ENCODE peak calls at places on chromosomes 16 and 17, in ten cellular contexts. One of them, this sample, is unnamed.

GRCh38 chr16:66996324-66996982 is 8.1 kb downstream of the CES4A start:
- DNase-seq in stomach: peak; percentile 49
- DNase-seq in heart left ventricle: peak; percentile 73
- DNase-seq in transverse colon: no peak
- DNase-seq in prostate gland: peak; percentile 81
- DNase-seq in gastrocnemius medialis: peak; percentile 92
- DNase-seq in esophagus squamous epithelium: no peak
- DNase-seq in Peyer's patch: peak; percentile 63
- DNase-seq in adrenal gland: peak; percentile 52
- DNase-seq in tibial nerve: peak; percentile 78
- DNase-seq in this sample: peak; percentile 54

GRCh38 chr16:67481561-67482259 is 753 bp upstream of the ATP6V0D1 start:
- DNase-seq in stomach: peak; percentile 56
- DNase-seq in heart left ventricle: peak; percentile 60
- DNase-seq in transverse colon: peak; percentile 70
- DNase-seq in prostate gland: no peak
- DNase-seq in gastrocnemius medialis: no peak
- DNase-seq in esophagus squamous epithelium: no peak
- DNase-seq in Peyer's patch: peak; percentile 79
- DNase-seq in adrenal gland: peak; percentile 75
- DNase-seq in tibial nerve: no peak
- DNase-seq in this sample: peak; percentile 59

GRCh38 chr16:54930034-54930938 is at the start of gene IRX5:
- DNase-seq in stomach: peak; percentile 92
- DNase-seq in heart left ventricle: peak; percentile 95
- DNase-seq in transverse colon: peak; percentile 65
- DNase-seq in prostate gland: peak; percentile 96
- DNase-seq in gastrocnemius medialis: peak; percentile 57
- DNase-seq in esophagus squamous epithelium: no peak
- DNase-seq in Peyer's patch: peak; percentile 65
- DNase-seq in adrenal gland: peak; percentile 84
- DNase-seq in tibial nerve: peak; percentile 40
- DNase-seq in this sample: peak; percentile 84

GRCh38 chr17:81684442-81684911 is 666 bp downstream of the HGS start:
- DNase-seq in stomach: no peak
- DNase-seq in heart left ventricle: peak; percentile 57
- DNase-seq in transverse colon: peak; percentile 25
- DNase-seq in prostate gland: no peak
- DNase-seq in gastrocnemius medialis: no peak
- DNase-seq in esophagus squamous epithelium: no peak
- DNase-seq in Peyer's patch: no peak
- DNase-seq in adrenal gland: no peak
- DNase-seq in tibial nerve: no peak
- DNase-seq in this sample: no peak

GRCh38 chr17:80785477-80786178 is 206.0 kb upstream of the CHMP6 start:
- DNase-seq in stomach: no peak
- DNase-seq in heart left ventricle: no peak
- DNase-seq in transverse colon: no peak
- DNase-seq in prostate gland: no peak
- DNase-seq in gastrocnemius medialis: no peak
- DNase-seq in esophagus squamous epithelium: no peak
- DNase-seq in Peyer's patch: no peak
- DNase-seq in adrenal gland: no peak
- DNase-seq in tibial nerve: no peak
- DNase-seq in this sample: no peak

GRCh38 chr16:30185683-30186421 is 2.5 kb downstream of the CORO1A start:
- DNase-seq in stomach: peak; percentile 63
- DNase-seq in heart left ventricle: peak; percentile 54
- DNase-seq in transverse colon: peak; percentile 73
- DNase-seq in prostate gland: no peak
- DNase-seq in gastrocnemius medialis: no peak
- DNase-seq in esophagus squamous epithelium: no peak
- DNase-seq in Peyer's patch: peak; percentile 94
- DNase-seq in adrenal gland: peak; percentile 35
- DNase-seq in tibial nerve: no peak
- DNase-seq in this sample: peak; percentile 30

GRCh38 chr17:31413871-31414589 is 22.6 kb downstream of the RAB11FIP4 start:
- DNase-seq in stomach: no peak
- DNase-seq in heart left ventricle: peak; percentile 62
- DNase-seq in transverse colon: no peak
- DNase-seq in prostate gland: no peak
- DNase-seq in gastrocnemius medialis: no peak
- DNase-seq in esophagus squamous epithelium: no peak
- DNase-seq in Peyer's patch: no peak
- DNase-seq in adrenal gland: no peak
- DNase-seq in tibial nerve: no peak
- DNase-seq in this sample: no peak

GRCh38 chr16:70651524-70651923 is 5.2 kb downstream of the IL34 start:
- DNase-seq in stomach: no peak
- DNase-seq in heart left ventricle: no peak
- DNase-seq in transverse colon: no peak
- DNase-seq in prostate gland: no peak
- DNase-seq in gastrocnemius medialis: no peak
- DNase-seq in esophagus squamous epithelium: no peak
- DNase-seq in Peyer's patch: no peak
- DNase-seq in adrenal gland: no peak
- DNase-seq in tibial nerve: no peak
- DNase-seq in this sample: no peak

GRCh38 chr16:28843766-28844165 is 2.4 kb downstream of the TUFM start:
- DNase-seq in stomach: no peak
- DNase-seq in heart left ventricle: no peak
- DNase-seq in transverse colon: no peak
- DNase-seq in prostate gland: no peak
- DNase-seq in gastrocnemius medialis: no peak
- DNase-seq in esophagus squamous epithelium: no peak
- DNase-seq in Peyer's patch: no peak
- DNase-seq in adrenal gland: no peak
- DNase-seq in tibial nerve: no peak
- DNase-seq in this sample: no peak

GRCh38 chr17:29451338-29451737 is 61.2 kb downstream of the TAOK1 start:
- DNase-seq in stomach: no peak
- DNase-seq in heart left ventricle: no peak
- DNase-seq in transverse colon: no peak
- DNase-seq in prostate gland: no peak
- DNase-seq in gastrocnemius medialis: no peak
- DNase-seq in esophagus squamous epithelium: no peak
- DNase-seq in Peyer's patch: no peak
- DNase-seq in adrenal gland: no peak
- DNase-seq in tibial nerve: no peak
- DNase-seq in this sample: no peak

GRCh38 chr17:50199651-50200446 is 1.6 kb downstream of the COL1A1 start:
- DNase-seq in stomach: peak; percentile 95
- DNase-seq in heart left ventricle: peak; percentile 90
- DNase-seq in transverse colon: peak; percentile 91
- DNase-seq in prostate gland: peak; percentile 95
- DNase-seq in gastrocnemius medialis: peak; percentile 63
- DNase-seq in esophagus squamous epithelium: peak; percentile 41
- DNase-seq in Peyer's patch: peak; percentile 90
- DNase-seq in adrenal gland: peak; percentile 82
- DNase-seq in tibial nerve: peak; percentile 90
- DNase-seq in this sample: peak; percentile 98
- TF ChIP-seq POLR2A in stomach: no peak
- TF ChIP-seq POLR2A in heart left ventricle: no peak
- TF ChIP-seq POLR2A in transverse colon: no peak
- TF ChIP-seq POLR2A in prostate gland: peak; percentile 65
- TF ChIP-seq POLR2A in gastrocnemius medialis: no peak
- TF ChIP-seq POLR2A in esophagus squamous epithelium: no peak
- TF ChIP-seq POLR2A in Peyer's patch: no peak
- TF ChIP-seq POLR2A in adrenal gland: no peak
- TF ChIP-seq POLR2A in tibial nerve: no peak
- TF ChIP-seq POLR2A in this sample: no peak

GRCh38 chr16:89313583-89313982 is 96.1 kb downstream of the ZNF778 start:
- DNase-seq in stomach: no peak
- DNase-seq in heart left ventricle: no peak
- DNase-seq in transverse colon: no peak
- DNase-seq in prostate gland: no peak
- DNase-seq in gastrocnemius medialis: no peak
- DNase-seq in esophagus squamous epithelium: no peak
- DNase-seq in Peyer's patch: no peak
- DNase-seq in adrenal gland: no peak
- DNase-seq in tibial nerve: no peak
- DNase-seq in this sample: no peak
- H3K4me1 ChIP-seq in stomach: peaks cover 62% of the 10 kb centered on the region
- H3K4me1 ChIP-seq in heart left ventricle: peaks cover 44% of the 10 kb centered on the region
- H3K4me1 ChIP-seq in transverse colon: peaks cover 53% of the 10 kb centered on the region
- H3K4me1 ChIP-seq in prostate gland: peaks cover 8% of the 10 kb centered on the region
- H3K4me1 ChIP-seq in gastrocnemius medialis: peaks cover 76% of the 10 kb centered on the region
- H3K4me1 ChIP-seq in esophagus squamous epithelium: peaks cover 46% of the 10 kb centered on the region
- H3K4me1 ChIP-seq in Peyer's patch: peaks cover 70% of the 10 kb centered on the region
- H3K4me1 ChIP-seq in adrenal gland: peaks cover 22% of the 10 kb centered on the region
- H3K4me1 ChIP-seq in tibial nerve: peaks cover 65% of the 10 kb centered on the region
- H3K4me1 ChIP-seq in this sample: peaks cover 11% of the 10 kb centered on the region

DNA sequence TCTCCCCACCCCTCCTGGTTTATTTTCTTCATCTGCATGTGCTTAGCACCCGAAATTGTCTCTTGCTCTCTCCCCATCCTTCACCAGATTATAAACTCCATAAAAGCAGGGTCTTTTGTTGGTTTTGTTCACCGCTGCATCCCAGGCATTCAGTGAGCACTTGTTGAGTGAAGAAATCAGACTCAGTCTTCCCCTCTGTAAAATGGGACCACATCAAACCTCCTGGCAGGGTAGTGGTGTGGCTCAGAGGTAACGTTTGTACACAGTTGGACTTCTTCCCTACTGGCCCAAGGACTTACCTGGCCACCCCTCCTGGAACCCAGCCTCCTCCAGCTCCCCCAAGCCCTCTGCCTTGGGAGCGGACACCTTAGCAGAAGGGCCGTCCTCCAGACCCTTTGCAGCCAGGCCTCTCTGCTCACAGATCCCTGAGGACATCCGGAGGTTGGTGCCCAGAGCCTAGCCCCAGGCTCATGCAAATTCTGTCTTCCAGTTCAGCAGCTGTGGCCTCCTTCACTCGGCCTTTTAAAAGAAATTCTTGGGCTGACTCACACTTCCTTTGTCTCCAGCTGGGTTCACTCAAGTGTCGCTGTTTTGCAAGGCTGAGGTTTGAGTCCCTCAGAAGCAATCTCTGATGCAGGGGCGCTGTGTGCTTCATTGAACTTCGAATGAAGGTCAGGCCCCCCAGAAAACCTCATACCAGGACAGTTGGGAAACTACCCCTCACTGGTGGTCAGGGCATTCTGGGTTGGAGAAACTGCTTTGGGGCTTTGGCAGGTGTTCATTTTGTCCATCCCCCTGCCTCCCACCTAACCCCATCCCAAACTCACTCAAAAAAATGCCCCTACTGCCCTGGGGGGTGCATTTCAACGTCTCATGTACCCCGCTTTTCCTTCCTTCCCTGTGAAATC is 16.8 kb upstream of the RMI2 start:
- DNase-seq in stomach: peak; percentile 62
- DNase-seq in heart left ventricle: peak; percentile 84
- DNase-seq in transverse colon: peak; percentile 75
- DNase-seq in prostate gland: no peak
- DNase-seq in gastrocnemius medialis: no peak
- DNase-seq in esophagus squamous epithelium: peak; percentile 44
- DNase-seq in Peyer's patch: peak; percentile 92
- DNase-seq in adrenal gland: peak; percentile 78
- DNase-seq in tibial nerve: no peak
- DNase-seq in this sample: peak; percentile 80
- TF ChIP-seq POLR2A in stomach: no peak
- TF ChIP-seq POLR2A in heart left ventricle: no peak
- TF ChIP-seq POLR2A in transverse colon: no peak
- TF ChIP-seq POLR2A in prostate gland: no peak
- TF ChIP-seq POLR2A in gastrocnemius medialis: no peak
- TF ChIP-seq POLR2A in esophagus squamous epithelium: no peak
- TF ChIP-seq POLR2A in Peyer's patch: no peak
- TF ChIP-seq POLR2A in adrenal gland: no peak
- TF ChIP-seq POLR2A in tibial nerve: no peak
- TF ChIP-seq POLR2A in this sample: no peak

GRCh38 chr17:17696871-17697633 is 15.8 kb downstream of the RAI1 start:
- DNase-seq in stomach: peak; percentile 54
- DNase-seq in heart left ventricle: no peak
- DNase-seq in transverse colon: no peak
- DNase-seq in prostate gland: peak; percentile 74
- DNase-seq in gastrocnemius medialis: no peak
- DNase-seq in esophagus squamous epithelium: no peak
- DNase-seq in Peyer's patch: no peak
- DNase-seq in adrenal gland: no peak
- DNase-seq in tibial nerve: no peak
- DNase-seq in this sample: no peak

GRCh38 chr17:17698371-17698770 is 17.1 kb downstream of the RAI1 start:
- DNase-seq in stomach: no peak
- DNase-seq in heart left ventricle: no peak
- DNase-seq in transverse colon: no peak
- DNase-seq in prostate gland: no peak
- DNase-seq in gastrocnemius medialis: no peak
- DNase-seq in esophagus squamous epithelium: no peak
- DNase-seq in Peyer's patch: no peak
- DNase-seq in adrenal gland: no peak
- DNase-seq in tibial nerve: no peak
- DNase-seq in this sample: no peak

GRCh38 chr17:17700251-17700969 is 19.2 kb downstream of the RAI1 start:
- DNase-seq in stomach: peak; percentile 47
- DNase-seq in heart left ventricle: no peak
- DNase-seq in transverse colon: peak; percentile 52
- DNase-seq in prostate gland: no peak
- DNase-seq in gastrocnemius medialis: no peak
- DNase-seq in esophagus squamous epithelium: no peak
- DNase-seq in Peyer's patch: no peak
- DNase-seq in adrenal gland: no peak
- DNase-seq in tibial nerve: no peak
- DNase-seq in this sample: no peak

GRCh38 chr17:17701112-17701511 is 19.9 kb downstream of the RAI1 start:
- DNase-seq in stomach: no peak
- DNase-seq in heart left ventricle: no peak
- DNase-seq in transverse colon: no peak
- DNase-seq in prostate gland: no peak
- DNase-seq in gastrocnemius medialis: no peak
- DNase-seq in esophagus squamous epithelium: no peak
- DNase-seq in Peyer's patch: no peak
- DNase-seq in adrenal gland: no peak
- DNase-seq in tibial nerve: no peak
- DNase-seq in this sample: no peak

DNA sequence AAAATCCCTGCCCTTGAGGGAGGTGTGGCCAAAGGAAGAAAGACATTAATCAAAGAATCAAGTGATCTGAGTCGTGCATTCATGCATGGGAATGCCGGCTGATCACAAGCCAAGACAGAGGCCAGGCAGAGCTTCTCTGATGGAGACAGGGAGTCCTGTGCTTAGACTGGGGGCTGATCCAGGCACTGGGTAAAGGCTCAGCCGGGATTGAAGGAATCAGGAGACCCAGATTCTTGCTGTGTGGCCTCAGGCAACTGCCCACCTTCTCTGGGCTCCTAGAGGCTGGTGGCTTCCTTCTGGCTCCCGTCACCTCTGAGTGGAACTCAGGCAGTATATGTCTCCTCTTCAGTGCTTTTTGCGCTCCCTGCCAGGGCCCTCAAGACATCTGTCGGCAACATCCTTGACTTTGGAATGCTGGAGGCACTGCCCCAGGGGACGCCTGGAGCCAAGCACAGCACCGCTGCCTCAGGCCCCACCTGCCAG is 17.7 kb downstream of the RAI1 start:
- DNase-seq in stomach: no peak
- DNase-seq in heart left ventricle: no peak
- DNase-seq in transverse colon: no peak
- DNase-seq in prostate gland: no peak
- DNase-seq in gastrocnemius medialis: no peak
- DNase-seq in esophagus squamous epithelium: no peak
- DNase-seq in Peyer's patch: no peak
- DNase-seq in adrenal gland: peak; percentile 54
- DNase-seq in tibial nerve: no peak
- DNase-seq in this sample: peak; percentile 69
- H3K4me1 ChIP-seq in stomach: peaks cover 96% of the 10 kb centered on the region
- H3K4me1 ChIP-seq in heart left ventricle: peaks cover 84% of the 10 kb centered on the region
- H3K4me1 ChIP-seq in transverse colon: peaks cover 77% of the 10 kb centered on the region
- H3K4me1 ChIP-seq in prostate gland: peaks cover 66% of the 10 kb centered on the region
- H3K4me1 ChIP-seq in gastrocnemius medialis: peaks cover 63% of the 10 kb centered on the region
- H3K4me1 ChIP-seq in esophagus squamous epithelium: peaks cover 77% of the 10 kb centered on the region
- H3K4me1 ChIP-seq in Peyer's patch: peaks cover 65% of the 10 kb centered on the region
- H3K4me1 ChIP-seq in adrenal gland: peaks cover 40% of the 10 kb centered on the region
- H3K4me1 ChIP-seq in tibial nerve: peaks cover 95% of the 10 kb centered on the region
- H3K4me1 ChIP-seq in this sample: peaks cover 10% of the 10 kb centered on the region

This sample was measured in uterus.